ENCODE peak calls at places on chromosomes 4 and X, in seven cellular contexts. One of them, this sample, is unnamed.

GRCh38 chr4:20641971-20642370 is 58.3 kb upstream of the PACRGL start:
- DNase-seq in AG09309: no peak
- DNase-seq in H1: no peak
- DNase-seq in NB4: no peak
- DNase-seq in suprapubic skin: no peak
- DNase-seq in HFF-Myc: no peak
- DNase-seq in breast epithelium: no peak
- DNase-seq in this sample: no peak

GRCh38 chrX:110163488-110163887 is 154.4 kb downstream of the AMMECR1 start:
- DNase-seq in AG09309: no peak
- DNase-seq in H1: no peak
- DNase-seq in NB4: no peak
- DNase-seq in suprapubic skin: no peak
- DNase-seq in HFF-Myc: no peak
- DNase-seq in breast epithelium: no peak
- DNase-seq in this sample: no peak

GRCh38 chr4:5609265-5610007 is 98.9 kb downstream of the EVC2 start:
- DNase-seq in AG09309: no peak
- DNase-seq in H1: no peak
- DNase-seq in NB4: peak
- DNase-seq in suprapubic skin: no peak
- DNase-seq in HFF-Myc: no peak
- DNase-seq in breast epithelium: no peak
- DNase-seq in this sample: no peak

GRCh38 chr4:138891610-138892009 is 124.0 kb upstream of the NOCT start:
- DNase-seq in AG09309: no peak
- DNase-seq in H1: no peak
- DNase-seq in NB4: no peak
- DNase-seq in suprapubic skin: no peak
- DNase-seq in HFF-Myc: no peak
- DNase-seq in breast epithelium: no peak
- DNase-seq in this sample: no peak

GRCh38 chr4:73446336-73446938 is 10.4 kb downstream of the AFP start:
- DNase-seq in AG09309: no peak
- DNase-seq in H1: no peak
- DNase-seq in NB4: peak
- DNase-seq in suprapubic skin: no peak
- DNase-seq in HFF-Myc: no peak
- DNase-seq in breast epithelium: no peak
- DNase-seq in this sample: no peak

GRCh38 chrX:84974803-84975202 is 28.9 kb upstream of the APOOL start:
- DNase-seq in AG09309: no peak
- DNase-seq in H1: no peak
- DNase-seq in NB4: no peak
- DNase-seq in suprapubic skin: peak
- DNase-seq in HFF-Myc: no peak
- DNase-seq in breast epithelium: no peak
- DNase-seq in this sample: no peak

GRCh38 chr4:184818216-184818564 is 7.6 kb downstream of the ACSL1 start:
- DNase-seq in AG09309: no peak
- DNase-seq in H1: no peak
- DNase-seq in NB4: no peak
- DNase-seq in suprapubic skin: no peak
- DNase-seq in HFF-Myc: no peak
- DNase-seq in breast epithelium: no peak
- DNase-seq in this sample: no peak

GRCh38 chr4:24956091-24956490 is 43.2 kb upstream of the CCDC149 start:
- DNase-seq in AG09309: no peak
- DNase-seq in H1: no peak
- DNase-seq in NB4: no peak
- DNase-seq in suprapubic skin: no peak
- DNase-seq in HFF-Myc: no peak
- DNase-seq in breast epithelium: no peak
- DNase-seq in this sample: no peak

GRCh38 chr4:55469979-55470378 is 74.2 kb downstream of the TMEM165 start:
- DNase-seq in AG09309: no peak
- DNase-seq in H1: no peak
- DNase-seq in NB4: no peak
- DNase-seq in suprapubic skin: no peak
- DNase-seq in HFF-Myc: no peak
- DNase-seq in breast epithelium: no peak
- DNase-seq in this sample: no peak

GRCh38 chrX:112830540-112830939 is 10.1 kb downstream of the AMOT start:
- DNase-seq in AG09309: no peak
- DNase-seq in H1: no peak
- DNase-seq in NB4: no peak
- DNase-seq in suprapubic skin: no peak
- DNase-seq in HFF-Myc: no peak
- DNase-seq in breast epithelium: peak
- DNase-seq in this sample: no peak

GRCh38 chr4:17060230-17060629 is 161.8 kb upstream of the LDB2 start:
- DNase-seq in AG09309: no peak
- DNase-seq in H1: no peak
- DNase-seq in NB4: no peak
- DNase-seq in suprapubic skin: no peak
- DNase-seq in HFF-Myc: no peak
- DNase-seq in breast epithelium: no peak
- DNase-seq in this sample: no peak
- H3K4me3 ChIP-seq in AG09309: no peak
- H3K4me3 ChIP-seq in H1: no peak
- H3K4me3 ChIP-seq in NB4: no peak
- H3K4me3 ChIP-seq in suprapubic skin: no peak
- H3K4me3 ChIP-seq in HFF-Myc: no peak
- H3K4me3 ChIP-seq in breast epithelium: no peak
- H3K4me3 ChIP-seq in this sample: no peak

DNA sequence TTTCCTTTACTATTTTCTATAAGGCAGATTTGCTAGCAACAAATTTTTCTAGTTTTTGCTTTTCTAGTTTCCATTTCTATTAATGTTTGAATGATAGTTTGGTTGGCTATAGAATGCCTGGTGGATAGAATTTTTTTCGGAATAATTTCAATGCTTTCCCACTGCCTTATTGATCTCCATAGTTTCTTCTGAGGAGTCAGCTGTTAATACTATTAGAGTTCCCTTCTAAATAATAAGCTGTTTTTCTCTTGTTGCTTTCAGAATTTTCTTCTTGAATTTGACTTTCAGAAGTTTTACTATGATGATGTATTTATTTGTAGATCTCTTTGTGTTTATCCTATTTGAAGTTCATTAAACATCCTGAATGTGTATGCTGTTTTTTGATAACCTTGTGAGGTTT is 91.8 kb downstream of the VSIG4 start:
- DNase-seq in AG09309: no peak
- DNase-seq in H1: no peak
- DNase-seq in NB4: no peak
- DNase-seq in suprapubic skin: no peak
- DNase-seq in HFF-Myc: no peak
- DNase-seq in breast epithelium: no peak
- DNase-seq in this sample: no peak
- H3K4me3 ChIP-seq in AG09309: no peak
- H3K4me3 ChIP-seq in H1: no peak
- H3K4me3 ChIP-seq in NB4: no peak
- H3K4me3 ChIP-seq in suprapubic skin: no peak
- H3K4me3 ChIP-seq in HFF-Myc: no peak
- H3K4me3 ChIP-seq in breast epithelium: no peak
- H3K4me3 ChIP-seq in this sample: no peak

DNA sequence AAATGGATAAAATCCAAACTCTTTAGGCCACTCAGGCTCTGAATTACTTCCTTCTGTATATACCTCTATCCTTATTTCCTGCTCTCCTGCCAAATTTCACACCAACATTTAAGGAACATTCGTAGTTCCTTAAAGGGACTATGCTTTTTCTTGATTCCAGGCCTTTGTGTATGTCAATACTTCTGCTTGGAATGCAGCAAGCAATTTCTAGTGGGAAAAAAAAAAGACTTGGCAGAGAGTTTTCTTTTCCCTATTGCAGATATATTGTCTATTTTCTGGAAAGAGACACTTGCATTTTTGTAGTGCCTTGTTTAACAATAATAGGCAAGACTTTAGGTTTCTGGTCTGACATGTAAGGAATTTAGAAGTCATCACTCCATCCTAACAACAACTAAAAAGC is 1.9 kb upstream of the ADH5 start:
- DNase-seq in AG09309: no peak
- DNase-seq in H1: no peak
- DNase-seq in NB4: no peak
- DNase-seq in suprapubic skin: no peak
- DNase-seq in HFF-Myc: no peak
- DNase-seq in breast epithelium: no peak
- DNase-seq in this sample: no peak
- H3K4me3 ChIP-seq in AG09309: no peak
- H3K4me3 ChIP-seq in H1: no peak
- H3K4me3 ChIP-seq in NB4: no peak
- H3K4me3 ChIP-seq in suprapubic skin: peak
- H3K4me3 ChIP-seq in HFF-Myc: peak
- H3K4me3 ChIP-seq in breast epithelium: peak
- H3K4me3 ChIP-seq in this sample: no peak

DNA sequence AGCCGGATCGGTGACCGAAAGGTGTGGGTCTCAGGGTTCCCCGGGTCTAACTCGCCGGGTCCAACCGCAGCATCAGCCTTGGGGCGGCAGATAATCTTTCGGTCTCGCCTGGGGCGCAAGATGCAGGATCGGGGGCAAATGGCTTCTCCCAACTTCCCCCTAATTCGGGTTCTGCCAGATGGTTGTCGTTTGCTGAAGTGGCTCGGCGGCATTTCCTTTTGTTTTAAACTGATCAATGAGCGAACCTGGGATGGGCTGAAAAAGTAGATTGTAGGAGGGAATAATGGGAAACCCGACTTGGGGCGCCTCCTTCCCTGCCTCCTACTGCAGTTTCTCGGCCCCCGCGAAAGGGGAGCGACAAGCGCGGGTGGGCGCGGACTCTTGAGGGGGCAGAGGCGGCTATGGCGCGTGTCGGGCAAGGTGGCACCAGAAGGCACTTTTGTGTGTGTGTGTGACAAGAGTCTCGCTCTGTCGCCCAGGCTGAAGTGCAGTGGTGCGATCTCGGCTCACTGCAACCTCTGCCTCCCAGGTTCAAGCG is 3.1 kb downstream of the PDGFRA start:
- DNase-seq in AG09309: no peak
- DNase-seq in H1: no peak
- DNase-seq in NB4: no peak
- DNase-seq in suprapubic skin: no peak
- DNase-seq in HFF-Myc: no peak
- DNase-seq in breast epithelium: peak
- DNase-seq in this sample: no peak
- H3K4me3 ChIP-seq in AG09309: peak
- H3K4me3 ChIP-seq in H1: peak
- H3K4me3 ChIP-seq in NB4: no peak
- H3K4me3 ChIP-seq in suprapubic skin: peak
- H3K4me3 ChIP-seq in HFF-Myc: peak
- H3K4me3 ChIP-seq in breast epithelium: peak
- H3K4me3 ChIP-seq in this sample: peak

DNA sequence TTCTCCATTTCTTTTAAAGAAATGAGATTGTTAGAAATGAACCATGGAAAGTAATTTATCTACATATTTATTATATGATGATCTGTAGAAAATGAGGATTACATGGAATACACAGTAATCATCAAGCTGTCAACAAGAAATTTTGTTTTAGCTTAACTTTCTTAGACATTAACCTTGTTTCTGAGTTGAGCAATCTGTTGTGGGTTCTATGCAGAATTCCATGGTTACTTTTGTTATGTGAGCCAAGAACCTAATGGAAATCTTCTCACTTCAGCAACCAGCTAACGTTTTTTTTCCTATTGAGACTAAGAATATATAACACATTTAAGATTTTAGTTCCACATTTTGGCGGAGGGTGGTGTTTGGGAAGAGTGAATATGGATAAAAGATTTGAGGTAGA is 136.1 kb upstream of the SLC4A4 start:
- DNase-seq in AG09309: no peak
- DNase-seq in H1: no peak
- DNase-seq in NB4: no peak
- DNase-seq in suprapubic skin: no peak
- DNase-seq in HFF-Myc: no peak
- DNase-seq in breast epithelium: no peak
- DNase-seq in this sample: no peak
- H3K4me3 ChIP-seq in AG09309: no peak
- H3K4me3 ChIP-seq in H1: no peak
- H3K4me3 ChIP-seq in NB4: no peak
- H3K4me3 ChIP-seq in suprapubic skin: no peak
- H3K4me3 ChIP-seq in HFF-Myc: no peak
- H3K4me3 ChIP-seq in breast epithelium: no peak
- H3K4me3 ChIP-seq in this sample: no peak

GRCh38 chrX:47817421-47817820 is 19.3 kb upstream of the ZNF81 start:
- DNase-seq in AG09309: no peak
- DNase-seq in H1: no peak
- DNase-seq in NB4: no peak
- DNase-seq in suprapubic skin: no peak
- DNase-seq in HFF-Myc: no peak
- DNase-seq in breast epithelium: no peak
- DNase-seq in this sample: no peak

GRCh38 chrX:47817897-47818296 is 18.8 kb upstream of the ZNF81 start:
- DNase-seq in AG09309: no peak
- DNase-seq in H1: no peak
- DNase-seq in NB4: no peak
- DNase-seq in suprapubic skin: no peak
- DNase-seq in HFF-Myc: no peak
- DNase-seq in breast epithelium: no peak
- DNase-seq in this sample: no peak

GRCh38 chrX:47814853-47815252 is 21.8 kb upstream of the ZNF81 start:
- DNase-seq in AG09309: no peak
- DNase-seq in H1: no peak
- DNase-seq in NB4: no peak
- DNase-seq in suprapubic skin: no peak
- DNase-seq in HFF-Myc: no peak
- DNase-seq in breast epithelium: no peak
- DNase-seq in this sample: no peak

GRCh38 chrX:47815901-47816845 is 20.5 kb upstream of the ZNF81 start:
- DNase-seq in AG09309: no peak
- DNase-seq in H1: no peak
- DNase-seq in NB4: no peak
- DNase-seq in suprapubic skin: no peak
- DNase-seq in HFF-Myc: no peak
- DNase-seq in breast epithelium: no peak
- DNase-seq in this sample: no peak
- H3K4me3 ChIP-seq in AG09309: no peak
- H3K4me3 ChIP-seq in H1: no peak
- H3K4me3 ChIP-seq in NB4: no peak
- H3K4me3 ChIP-seq in suprapubic skin: no peak
- H3K4me3 ChIP-seq in HFF-Myc: no peak
- H3K4me3 ChIP-seq in breast epithelium: no peak
- H3K4me3 ChIP-seq in this sample: no peak

GRCh38 chrX:47513697-47514085 is 30.7 kb upstream of the ZNF41 start:
- DNase-seq in AG09309: no peak
- DNase-seq in H1: no peak
- DNase-seq in NB4: no peak
- DNase-seq in suprapubic skin: no peak
- DNase-seq in HFF-Myc: no peak
- DNase-seq in breast epithelium: no peak
- DNase-seq in this sample: no peak
- H3K4me3 ChIP-seq in AG09309: peak
- H3K4me3 ChIP-seq in H1: peak
- H3K4me3 ChIP-seq in NB4: peak
- H3K4me3 ChIP-seq in suprapubic skin: peak
- H3K4me3 ChIP-seq in HFF-Myc: peak
- H3K4me3 ChIP-seq in breast epithelium: peak
- H3K4me3 ChIP-seq in this sample: peak

DNA sequence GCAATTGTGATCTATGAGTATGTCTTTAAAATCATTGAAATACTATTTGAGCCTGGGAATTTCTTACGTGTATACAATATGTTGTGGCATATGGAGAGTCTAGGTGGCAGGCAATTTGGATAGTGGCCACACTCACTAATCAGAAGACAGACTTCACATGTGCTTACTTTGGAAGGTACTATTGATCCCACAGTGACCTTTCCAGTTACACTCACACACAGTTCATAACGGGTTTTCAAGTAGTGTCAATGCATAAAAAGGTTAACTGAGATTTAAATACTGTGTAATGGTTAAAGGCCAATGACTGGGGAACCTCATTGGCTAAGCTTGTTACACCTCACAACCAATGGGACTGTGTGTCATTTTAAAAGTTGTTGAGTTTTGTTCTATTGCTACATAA is 783.2 kb downstream of the RPA4 start:
- DNase-seq in AG09309: no peak
- DNase-seq in H1: no peak
- DNase-seq in NB4: no peak
- DNase-seq in suprapubic skin: no peak
- DNase-seq in HFF-Myc: no peak
- DNase-seq in breast epithelium: no peak
- DNase-seq in this sample: no peak
- H3K4me3 ChIP-seq in AG09309: no peak
- H3K4me3 ChIP-seq in H1: no peak
- H3K4me3 ChIP-seq in NB4: no peak
- H3K4me3 ChIP-seq in suprapubic skin: no peak
- H3K4me3 ChIP-seq in HFF-Myc: no peak
- H3K4me3 ChIP-seq in breast epithelium: no peak
- H3K4me3 ChIP-seq in this sample: no peak

This sample was measured in iPS DF 6.9.